ENCODE peak calls at places on chromosomes 3 and 15, in eight cellular contexts. A is CD8-positive, alpha-beta memory T cell; O is coronary artery; P is SJSA1; E is fibroblast of lung; H is ovary; I is AG09309; R is fibroblast of mammary gland. U is an unnamed sample.

GRCh38 chr3:15899438-15899837 is 101.7 kb upstream of the ANKRD28 start:
- DNase-seq in A (no peak), E (peak), P (no peak), R (peak), H (no peak), I (peak), O (no peak), U (no peak)

GRCh38 chr3:52291508-52292181 is 4.0 kb downstream of the GLYCTK start:
- DNase-seq in A (peak), H (peak), O (no peak), E (no peak), R (no peak), P (no peak), I (no peak), U (peak)

GRCh38 chr3:135191690-135192089 is 396.6 kb downstream of the EPHB1 start:
- DNase-seq in P (no peak), R (no peak), I (no peak), O (no peak), A (no peak), E (no peak), H (no peak), U (no peak)

GRCh38 chr15:42077680-42078079 is 16.7 kb downstream of the PLA2G4D start:
- DNase-seq in H (no peak), R (no peak), A (no peak), P (no peak), O (no peak), E (no peak), I (no peak), U (no peak)

GRCh38 chr15:69081310-69082004 is 67.0 kb downstream of the NOX5 start:
- DNase-seq in A (no peak), I (no peak), P (no peak), H (peak), E (peak), O (no peak), R (peak), U (peak)

GRCh38 chr3:56125358-56126005 is 342.8 kb downstream of the ERC2 start:
- DNase-seq in H (no peak), I (peak), P (no peak), E (peak), R (peak), O (no peak), A (no peak), U (peak)

GRCh38 chr15:84766461-84767005 is 18.1 kb downstream of the ZNF592 start:
- DNase-seq in P (no peak), A (no peak), E (no peak), I (peak), O (no peak), H (no peak), R (no peak), U (no peak)

GRCh38 chr3:125057186-125057850 is 1.5 kb upstream of the HEG1 start:
- DNase-seq in A (no peak), H (no peak), R (peak), O (no peak), E (peak), I (no peak), P (peak), U (peak)

GRCh38 chr3:127572735-127573134 is 17.8 kb downstream of the TPRA1 start:
- DNase-seq in E (no peak), H (no peak), R (no peak), A (no peak), P (no peak), O (no peak), I (no peak), U (no peak)

GRCh38 chr3:107496855-107497254 is 25.9 kb upstream of the BBX start:
- DNase-seq in A (no peak), P (no peak), R (no peak), E (no peak), H (no peak), O (no peak), I (no peak), U (no peak)

GRCh38 chr3:177057768-177058167 is 139.5 kb downstream of the TBL1XR1 start:
- DNase-seq in H (no peak), I (no peak), P (no peak), R (peak), A (peak), O (no peak), E (no peak), U (no peak)

GRCh38 chr15:87619161-87619960 is 637.2 kb downstream of the NTRK3 start:
- DNase-seq in E (peak), I (peak), A (no peak), P (no peak), R (peak), O (no peak), H (no peak), U (peak)

DNA sequence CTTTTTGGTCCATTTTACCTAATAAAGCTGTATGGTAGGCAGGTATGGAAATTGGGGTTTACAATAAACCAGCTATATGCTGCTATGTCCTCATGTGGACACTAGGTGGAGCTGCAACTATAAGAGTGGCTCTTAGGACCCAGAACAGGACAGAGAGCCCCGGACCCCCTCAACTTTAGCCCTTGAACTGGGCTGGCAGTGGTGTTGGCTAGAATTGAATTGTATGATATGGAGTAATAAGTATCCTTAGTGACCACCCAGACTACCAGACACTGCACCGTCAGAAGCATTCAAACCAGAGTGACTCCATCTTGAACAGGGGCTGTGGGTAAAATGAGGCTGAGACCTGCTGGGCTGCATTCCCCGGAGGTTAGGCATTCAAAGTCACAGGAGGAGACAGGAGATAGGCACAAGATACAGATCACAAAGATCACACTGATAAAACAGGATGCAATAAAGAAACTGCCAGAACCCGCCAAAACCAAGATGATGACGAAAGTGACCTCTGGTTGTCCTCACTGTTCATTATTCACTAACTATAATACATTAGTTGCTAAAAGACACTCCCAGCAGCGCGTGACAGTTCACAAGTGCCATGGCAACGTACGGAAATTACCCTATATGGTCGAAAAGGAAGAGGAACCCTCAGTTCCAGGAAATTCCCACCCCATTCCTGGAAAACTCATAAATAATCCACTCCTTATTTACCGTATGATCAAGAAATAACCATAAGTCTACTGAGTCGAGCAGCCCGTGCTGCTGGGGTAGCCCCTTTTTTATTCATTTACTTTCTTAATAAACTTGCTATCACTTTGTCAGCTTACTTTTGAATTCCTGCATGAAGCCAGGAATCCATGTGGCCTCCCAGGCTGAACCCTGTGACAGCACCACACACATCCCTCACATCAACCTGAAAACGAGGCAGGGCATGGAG is 68.7 kb upstream of the BLM start:
- DNase-seq in H (no peak), P (peak), I (no peak), A (peak), R (peak), E (peak), O (no peak), U (peak)
- H3K4me3 ChIP-seq in H (no peak), P (no peak), I (no peak), A (peak), R (no peak), E (no peak), O (no peak), U (no peak)

GRCh38 chr3:70615286-70615685 is 302.8 kb upstream of the MDFIC2 start:
- DNase-seq in R (no peak), O (no peak), E (no peak), A (no peak), P (no peak), H (no peak), I (no peak), U (no peak)
- H3K4me3 ChIP-seq in R (no peak), O (no peak), E (no peak), A (no peak), P (no peak), H (no peak), I (no peak), U (no peak)

DNA sequence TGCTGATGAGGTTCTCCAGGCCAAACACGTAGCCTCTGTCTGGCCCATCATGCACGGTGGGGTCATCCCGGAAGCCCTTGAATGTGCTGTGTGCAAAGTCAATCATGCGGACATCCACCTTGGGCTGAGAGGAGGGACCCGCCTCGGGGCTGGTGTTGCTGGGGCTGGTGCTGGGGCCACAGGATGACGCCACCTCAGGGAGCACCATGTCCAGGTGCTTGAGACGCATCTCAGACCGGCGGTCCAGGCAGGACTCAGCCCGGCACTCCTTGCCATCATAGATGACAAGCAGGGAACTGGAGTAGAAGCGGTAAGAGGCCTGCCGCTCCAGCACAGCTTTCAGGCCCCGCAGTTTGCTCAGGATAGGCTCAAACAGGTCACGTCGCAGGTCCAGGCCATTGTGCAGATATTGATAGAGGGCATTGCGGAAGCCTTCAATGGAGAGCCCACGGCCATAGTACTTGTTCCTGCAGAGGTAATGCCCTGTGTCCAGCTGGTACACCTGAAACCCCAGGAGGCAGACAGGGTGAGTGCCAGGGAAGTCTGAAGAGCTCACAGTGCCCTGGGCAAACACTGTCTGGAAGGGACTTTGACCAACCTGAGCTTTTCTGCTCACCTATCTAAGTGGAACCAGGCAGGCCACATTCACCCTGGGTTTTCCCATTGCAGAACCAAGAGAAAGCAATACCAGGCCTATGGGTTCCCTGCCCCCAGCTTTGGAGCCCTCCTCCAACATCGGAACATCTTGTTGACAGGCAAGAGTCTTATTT is 3.6 kb upstream of the GMPPB start:
- DNase-seq in O (no peak), H (no peak), E (no peak), I (no peak), R (no peak), P (no peak), A (no peak), U (no peak)
- H3K4me3 ChIP-seq in O (no peak), H (no peak), E (no peak), I (no peak), R (no peak), P (no peak), A (no peak), U (no peak)

GRCh38 chr15:65355983-65356353 is 21.8 kb downstream of the IGDCC3 start:
- DNase-seq in R (no peak), A (no peak), H (no peak), E (no peak), I (no peak), P (no peak), O (no peak), U (no peak)

GRCh38 chr15:65354835-65355172 is 23.0 kb downstream of the IGDCC3 start:
- DNase-seq in H (no peak), I (no peak), R (no peak), P (no peak), O (no peak), A (no peak), E (no peak), U (no peak)

DNA sequence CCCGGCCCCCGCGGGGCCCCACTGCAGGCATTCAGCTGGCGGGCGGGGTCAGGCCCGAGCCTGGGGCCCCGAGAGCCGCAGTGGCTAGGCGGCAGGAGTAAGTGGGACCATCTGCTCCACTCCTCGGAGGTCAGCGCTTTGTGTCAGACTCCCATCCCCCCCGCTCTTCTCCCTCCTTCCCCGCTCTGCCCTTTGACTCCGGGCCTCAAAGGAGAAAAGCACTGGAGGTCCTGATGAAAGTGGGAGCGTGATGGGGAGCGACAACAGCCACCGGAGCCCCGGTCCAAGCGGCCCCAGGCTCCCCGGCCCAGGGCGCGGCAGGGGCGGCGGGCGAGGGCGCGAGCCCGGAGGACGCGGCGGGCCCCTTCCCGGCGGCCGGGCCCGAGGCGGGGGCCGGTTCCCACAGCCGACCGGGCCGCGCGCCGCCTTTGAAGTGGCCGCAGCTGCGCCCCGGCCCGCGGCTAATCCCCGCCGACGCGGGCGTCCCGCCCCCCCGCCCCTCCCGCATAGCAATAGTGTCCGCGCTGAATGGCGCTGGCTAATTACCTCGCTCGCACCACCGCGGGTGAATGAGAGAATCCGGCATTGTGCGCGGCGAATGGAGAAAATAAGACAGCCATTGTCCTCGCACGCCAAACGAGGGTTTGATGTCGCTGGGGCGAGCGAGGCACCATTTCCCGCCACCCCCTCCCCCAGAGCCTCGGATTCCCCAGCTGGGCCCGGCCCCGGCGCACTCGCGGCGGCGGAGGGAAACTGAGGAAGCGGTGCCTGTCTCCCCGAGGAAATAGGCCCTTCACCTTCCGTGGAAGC is 22.4 kb downstream of the IGDCC3 start:
- DNase-seq in H (no peak), O (no peak), I (no peak), R (no peak), A (no peak), E (no peak), P (no peak), U (peak)
- H3K4me3 ChIP-seq in H (peak), O (peak), I (peak), R (peak), A (no peak), E (peak), P (no peak), U (peak)